ENCODE peak calls at places on chromosomes 6 and 20, in five cellular contexts. O is mucosa of gallbladder; J is stimulated activated CD8-positive, alpha-beta memory T cell treated with anti-CD3 and anti-CD28 coated beads, Interleukin-4, amount 100 ng/mL, for 24 hours; Z is stimulated activated naive B cell treated with anti-CD40 and anti-IgM and Interleukin-4, amounts not matched to agents 10 μg/mL and 1 μg/mL and 100 μg/mL, for 72 hours; L is renal cortical epithelial cell. E is an unnamed sample.
A peak's percentile ranks its signal among the peaks of the same experiment; 100 is the strongest.

GRCh38 chr20:10551732-10552724 is 116.9 kb downstream of the SLX4IP start:
- DNase-seq in O (no peak), J (peak; percentile 22), Z (peak; percentile 46), L (no peak), E (no peak)

GRCh38 chr6:105112577-105112976 is 67.2 kb downstream of the POPDC3 start:
- DNase-seq in O (no peak), J (no peak), Z (no peak), L (no peak), E (no peak)

GRCh38 chr20:44856442-44856841 is 29.1 kb upstream of the YWHAB start:
- DNase-seq in O (no peak), J (no peak), Z (no peak), L (peak; percentile 33), E (no peak)

GRCh38 chr20:62293111-62293784 is 9.5 kb upstream of the ADRM1 start:
- DNase-seq in O (no peak), J (no peak), Z (no peak), L (no peak), E (no peak)

GRCh38 chr6:110342759-110343158 is 15.4 kb downstream of the METTL24 start:
- DNase-seq in O (no peak), J (no peak), Z (no peak), L (no peak), E (no peak)

GRCh38 chr20:64192406-64192805 is 28.2 kb downstream of the MYT1 start:
- DNase-seq in O (no peak), J (no peak), Z (no peak), L (no peak), E (no peak)

GRCh38 chr6:109458774-109459531 is 3.4 kb upstream of the MICAL1 start:
- DNase-seq in O (no peak), J (no peak), Z (peak; percentile 67), L (no peak), E (peak; percentile 28)

GRCh38 chr6:136994782-136995181 is 50.0 kb downstream of the IL20RA start:
- DNase-seq in O (no peak), J (no peak), Z (no peak), L (no peak), E (no peak)

GRCh38 chr20:1949306-1949705 is 44.6 kb downstream of the PDYN start:
- DNase-seq in O (no peak), J (no peak), Z (no peak), L (no peak), E (no peak)

GRCh38 chr6:114638346-114638745 is 295.5 kb upstream of the HS3ST5 start:
- DNase-seq in O (no peak), J (no peak), Z (no peak), L (no peak), E (peak; percentile 34)

GRCh38 chr6:15876406-15876805 is 213.6 kb upstream of the DTNBP1 start:
- DNase-seq in O (no peak), J (no peak), Z (peak; percentile 31), L (peak; percentile 75), E (peak; percentile 67)

GRCh38 chr20:12788936-12789335 is 219.8 kb upstream of the SPTLC3 start:
- DNase-seq in O (no peak), J (no peak), Z (no peak), L (no peak), E (no peak)

GRCh38 chr6:31639043-31639442 is 13.4 kb downstream of the BAG6 start:
- DNase-seq in O (no peak), J (no peak), Z (no peak), L (no peak), E (no peak)

GRCh38 chr6:70270287-70271005 is 32.4 kb downstream of the COL9A1 start:
- DNase-seq in O (no peak), J (no peak), Z (no peak), L (peak; percentile 78), E (peak; percentile 22)

GRCh38 chr6:3228046-3228671 is 706 bp upstream of the TUBB2B start:
- DNase-seq in O (no peak), J (no peak), Z (no peak), L (no peak), E (no peak)

GRCh38 chr20:4335722-4336121 is 320.4 kb upstream of the RNF24 start:
- DNase-seq in O (no peak), J (no peak), Z (no peak), L (no peak), E (no peak)

GRCh38 chr6:130743175-130743574 is 84.0 kb upstream of the SMLR1 start:
- DNase-seq in O (no peak), J (no peak), Z (no peak), L (no peak), E (no peak)

E was measured in kidney tubule cell.